ENCODE peak calls at places on chromosome 2, in ten cellular contexts. Y is cardiac muscle cell, L is mammary epithelial cell, V is tibial artery, J is stomach, R is ovary, N is Karpas-422, U is transverse colon, O is GM23248, X is H1. I is an unnamed sample.

GRCh38 chr2:98870516-98871158 is 65.4 kb downstream of the CRACDL start:
- DNase-seq in Y (no peak), L (no peak), V (no peak), J (no peak), R (no peak), N (no peak), U (no peak), O (no peak), X (no peak), I (no peak)

GRCh38 chr2:240070907-240071306 is 17.6 kb upstream of the OR6B3 start:
- DNase-seq in Y (no peak), L (no peak), V (no peak), J (no peak), R (no peak), N (no peak), U (no peak), O (no peak), X (no peak), I (no peak)

GRCh38 chr2:197997083-197997541 is 192.7 kb downstream of the PLCL1 start:
- DNase-seq in Y (peak; percentile 62), L (no peak), V (no peak), J (no peak), R (no peak), N (no peak), U (no peak), O (no peak), X (no peak), I (no peak)

GRCh38 chr2:202375006-202375610 is 1.0 kb upstream of the BMPR2 start:
- DNase-seq in Y (peak; percentile 51), L (peak; percentile 47), V (peak; percentile 52), J (peak; percentile 29), R (peak; percentile 82), N (no peak), U (peak; percentile 57), O (peak; percentile 90), X (no peak), I (no peak)

GRCh38 chr2:20135631-20136050 is 84.2 kb upstream of the LAPTM4A start:
- DNase-seq in Y (peak; percentile 85), L (no peak), V (peak; percentile 42), J (peak; percentile 85), R (peak; percentile 68), N (peak; percentile 96), U (peak; percentile 78), O (peak; percentile 82), X (peak; percentile 63), I (no peak)

GRCh38 chr2:39805936-39806608 is 27.0 kb upstream of the THUMPD2 start:
- DNase-seq in Y (no peak), L (peak; percentile 51), V (no peak), J (no peak), R (no peak), N (no peak), U (no peak), O (peak; percentile 44), X (no peak), I (no peak)

GRCh38 chr2:152309352-152310214 is 25.4 kb upstream of the FMNL2 start:
- DNase-seq in Y (peak; percentile 8), L (no peak), V (no peak), J (no peak), R (no peak), N (no peak), U (no peak), O (no peak), X (no peak), I (no peak)

GRCh38 chr2:28810384-28811285 is at the start of gene SPDYA:
- DNase-seq in Y (peak; percentile 69), L (peak; percentile 50), V (peak; percentile 58), J (peak; percentile 76), R (peak; percentile 78), N (no peak), U (peak; percentile 69), O (peak; percentile 81), X (peak; percentile 34), I (peak; percentile 65)

GRCh38 chr2:207603486-207603885 is 21.7 kb downstream of the METTL21A start:
- DNase-seq in Y (no peak), L (no peak), V (no peak), J (no peak), R (no peak), N (no peak), U (no peak), O (no peak), X (no peak), I (no peak)

GRCh38 chr2:107376910-107377309 is 449.8 kb upstream of the RGPD4 start:
- DNase-seq in Y (no peak), L (no peak), V (no peak), J (no peak), R (no peak), N (no peak), U (no peak), O (no peak), X (no peak), I (no peak)

GRCh38 chr2:72689579-72690170 is 136.2 kb downstream of the EXOC6B start:
- DNase-seq in Y (no peak), L (peak; percentile 48), V (no peak), J (no peak), R (no peak), N (no peak), U (no peak), O (peak; percentile 1), X (no peak), I (no peak)

GRCh38 chr2:1233280-1233679 is 180.0 kb upstream of the TPO start:
- DNase-seq in Y (no peak), L (no peak), V (no peak), J (no peak), R (no peak), N (no peak), U (no peak), O (no peak), X (no peak), I (no peak)

GRCh38 chr2:238947243-238947760 is 99.4 kb downstream of the TWIST2 start:
- DNase-seq in Y (no peak), L (no peak), V (no peak), J (peak; percentile 14), R (no peak), N (no peak), U (no peak), O (no peak), X (no peak), I (no peak)

GRCh38 chr2:233974530-233975071 is 57.4 kb downstream of the TRPM8 start:
- DNase-seq in Y (no peak), L (peak; percentile 97), V (no peak), J (no peak), R (no peak), N (no peak), U (no peak), O (peak; percentile 93), X (peak; percentile 19), I (no peak)

GRCh38 chr2:240685771-240686371 is 3.2 kb upstream of the AQP12B start:
- DNase-seq in Y (no peak), L (no peak), V (no peak), J (no peak), R (no peak), N (no peak), U (peak; percentile 61), O (no peak), X (no peak), I (peak; percentile 50)

GRCh38 chr2:203869610-203870042 is 2.1 kb downstream of the CTLA4 start:
- DNase-seq in Y (no peak), L (no peak), V (no peak), J (no peak), R (no peak), N (no peak), U (no peak), O (no peak), X (no peak), I (no peak)

GRCh38 chr2:127631997-127632581 is 13.9 kb upstream of the GPR17 start:
- DNase-seq in Y (no peak), L (no peak), V (no peak), J (no peak), R (no peak), N (no peak), U (no peak), O (no peak), X (no peak), I (no peak)

GRCh38 chr2:62570861-62571698 is 65.1 kb upstream of the TMEM17 start:
- DNase-seq in Y (peak; percentile 4), L (no peak), V (no peak), J (peak; percentile 49), R (peak; percentile 26), N (no peak), U (peak; percentile 40), O (peak; percentile 49), X (no peak), I (no peak)

GRCh38 chr2:188295067-188295685 is 3.5 kb downstream of the GULP1 start:
- DNase-seq in Y (no peak), L (no peak), V (no peak), J (no peak), R (no peak), N (no peak), U (no peak), O (no peak), X (no peak), I (no peak)

GRCh38 chr2:109175350-109175678 is 46.3 kb downstream of the SH3RF3 start:
- DNase-seq in Y (no peak), L (no peak), V (no peak), J (no peak), R (no peak), N (no peak), U (no peak), O (no peak), X (no peak), I (no peak)
- H3K9me3 ChIP-seq in Y (no peaks in the 10 kb centered on the region), L (no peaks in the 10 kb centered on the region), V (no peaks in the 10 kb centered on the region), J (no peaks in the 10 kb centered on the region), R (no peaks in the 10 kb centered on the region), N (peaks cover 4% of the 10 kb centered on the region), U (no peaks in the 10 kb centered on the region), O (no peaks in the 10 kb centered on the region), X (no peaks in the 10 kb centered on the region), I (no peaks in the 10 kb centered on the region)

DNA sequence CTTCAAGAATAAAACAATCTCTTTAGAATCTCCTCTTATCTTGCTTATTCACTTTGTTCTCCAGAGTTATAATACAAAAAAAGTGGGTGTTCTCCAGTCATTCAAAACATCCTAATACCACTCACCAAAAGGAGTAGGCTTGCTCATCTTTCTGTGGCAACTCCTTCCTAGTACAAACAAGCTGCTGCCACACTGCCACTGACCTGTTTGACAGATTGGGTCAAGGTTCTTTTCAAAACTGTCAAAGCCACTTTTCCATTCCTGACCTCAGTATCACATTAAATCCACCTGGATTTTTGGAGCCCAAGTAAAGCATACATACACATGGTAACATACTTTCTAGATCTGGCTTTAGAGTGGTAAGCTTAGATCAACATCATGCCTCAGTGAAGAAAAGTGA is 59.8 kb downstream of the SLC25A12 start:
- DNase-seq in Y (no peak), L (no peak), V (no peak), J (no peak), R (no peak), N (no peak), U (no peak), O (no peak), X (no peak), I (no peak)
- H3K9me3 ChIP-seq in Y (no peaks in the 10 kb centered on the region), L (peaks cover 12% of the 10 kb centered on the region), V (no peaks in the 10 kb centered on the region), J (no peaks in the 10 kb centered on the region), R (no peaks in the 10 kb centered on the region), N (peaks cover 16% of the 10 kb centered on the region), U (no peaks in the 10 kb centered on the region), O (no peaks in the 10 kb centered on the region), X (peaks cover 38% of the 10 kb centered on the region), I (no peaks in the 10 kb centered on the region)

GRCh38 chr2:22167256-22167655 is 1043.5 kb downstream of the TDRD15 start:
- DNase-seq in Y (no peak), L (no peak), V (no peak), J (no peak), R (no peak), N (no peak), U (no peak), O (no peak), X (no peak), I (no peak)
- H3K9me3 ChIP-seq in Y (no peaks in the 10 kb centered on the region), L (peaks cover 12% of the 10 kb centered on the region), V (no peaks in the 10 kb centered on the region), J (peaks cover 25% of the 10 kb centered on the region), R (no peaks in the 10 kb centered on the region), N (no peaks in the 10 kb centered on the region), U (peaks cover 5% of the 10 kb centered on the region), O (no peaks in the 10 kb centered on the region), X (no peaks in the 10 kb centered on the region), I (peaks cover 10% of the 10 kb centered on the region)

GRCh38 chr2:118844261-118845004 is 3.0 kb downstream of the EN1 start:
- DNase-seq in Y (no peak), L (no peak), V (no peak), J (no peak), R (no peak), N (no peak), U (no peak), O (peak; percentile 71), X (no peak), I (peak; percentile 26)
- H3K9me3 ChIP-seq in Y (no peaks in the 10 kb centered on the region), L (no peaks in the 10 kb centered on the region), V (no peaks in the 10 kb centered on the region), J (no peaks in the 10 kb centered on the region), R (no peaks in the 10 kb centered on the region), N (no peaks in the 10 kb centered on the region), U (no peaks in the 10 kb centered on the region), O (no peaks in the 10 kb centered on the region), X (no peaks in the 10 kb centered on the region), I (no peaks in the 10 kb centered on the region)

I was measured in right atrium auricular region.